ENCODE peak calls at places on chromosome 10, in six cellular contexts. C, U, H, K, G and P are unnamed samples.
A peak's percentile ranks its signal among the peaks of the same experiment; 100 is the strongest.

GRCh38 chr10:58513189-58514101 is 773 bp downstream of the BICC1 start:
- DNase-seq in C (no peak), U (peak; percentile 44), H (no peak), K (peak; percentile 23), G (no peak), P (peak; percentile 75)

GRCh38 chr10:60531006-60531405 is 141.3 kb upstream of the ANK3 start:
- DNase-seq in C (no peak), U (no peak), H (no peak), K (no peak), G (no peak), P (no peak)

GRCh38 chr10:78375854-78376785 is 342.5 kb downstream of the RPS24 start:
- DNase-seq in C (no peak), U (no peak), H (no peak), K (no peak), G (no peak), P (no peak)

GRCh38 chr10:11864727-11865126 is 41.6 kb downstream of the PROSER2 start:
- DNase-seq in C (no peak), U (no peak), H (no peak), K (no peak), G (no peak), P (no peak)

GRCh38 chr10:127426746-127427145 is 122.4 kb upstream of the NPS start:
- DNase-seq in C (no peak), U (no peak), H (no peak), K (no peak), G (no peak), P (no peak)

GRCh38 chr10:3631709-3632330 is 153.2 kb downstream of the KLF6 start:
- DNase-seq in C (no peak), U (no peak), H (no peak), K (no peak), G (no peak), P (no peak)

GRCh38 chr10:72328045-72328828 is 26.5 kb downstream of the DNAJB12 start:
- DNase-seq in C (no peak), U (peak; percentile 87), H (peak; percentile 68), K (peak; percentile 87), G (peak; percentile 42), P (peak; percentile 79)

GRCh38 chr10:31322647-31323046 is 3.6 kb downstream of the ZEB1 start:
- DNase-seq in C (no peak), U (no peak), H (peak; percentile 17), K (no peak), G (no peak), P (no peak)

GRCh38 chr10:129756912-129757861 is 206.9 kb downstream of the EBF3 start:
- DNase-seq in C (no peak), U (no peak), H (no peak), K (peak; percentile 53), G (no peak), P (no peak)

GRCh38 chr10:3735175-3735574 is 49.8 kb downstream of the KLF6 start:
- DNase-seq in C (no peak), U (peak; percentile 37), H (peak; percentile 28), K (no peak), G (no peak), P (no peak)

GRCh38 chr10:121326905-121327304 is 271.3 kb downstream of the FGFR2 start:
- DNase-seq in C (no peak), U (no peak), H (no peak), K (no peak), G (no peak), P (no peak)

GRCh38 chr10:107814865-107815487 is 650.5 kb upstream of the SORCS1 start:
- DNase-seq in C (no peak), U (peak; percentile 72), H (peak; percentile 16), K (peak; percentile 20), G (peak; percentile 1), P (peak; percentile 87)

GRCh38 chr10:34102917-34103506 is 712.1 kb downstream of the PARD3 start:
- DNase-seq in C (no peak), U (no peak), H (no peak), K (no peak), G (no peak), P (no peak)

GRCh38 chr10:132647424-132647823 is 109.8 kb downstream of the INPP5A start:
- DNase-seq in C (no peak), U (no peak), H (no peak), K (no peak), G (no peak), P (no peak)

GRCh38 chr10:51700228-51700835 is 937 bp upstream of the CSTF2T start:
- DNase-seq in C (no peak), U (peak; percentile 36), H (peak; percentile 6), K (no peak), G (no peak), P (peak; percentile 55)

GRCh38 chr10:59872892-59873463 is 33.4 kb downstream of the CCDC6 start:
- DNase-seq in C (no peak), U (no peak), H (no peak), K (no peak), G (no peak), P (no peak)

GRCh38 chr10:60646966-60647796 is 131.1 kb upstream of the CDK1 start:
- DNase-seq in C (peak; percentile 17), U (no peak), H (peak; percentile 63), K (no peak), G (no peak), P (peak; percentile 19)

GRCh38 chr10:79127151-79127961 is 58.6 kb downstream of the ZMIZ1 start:
- DNase-seq in C (no peak), U (peak; percentile 86), H (no peak), K (peak; percentile 95), G (no peak), P (no peak)

GRCh38 chr10:14414901-14415300 is 84.2 kb upstream of the FRMD4A start:
- DNase-seq in C (no peak), U (no peak), H (no peak), K (no peak), G (no peak), P (no peak)

GRCh38 chr10:105679781-105680180 is 1038.7 kb downstream of the SORCS3 start:
- DNase-seq in C (no peak), U (no peak), H (no peak), K (no peak), G (no peak), P (no peak)

GRCh38 chr10:42753126-42753506 is 29.5 kb upstream of the BMS1 start:
- DNase-seq in C (peak; percentile 68), U (peak; percentile 93), H (no peak), K (peak; percentile 60), G (peak; percentile 29), P (peak; percentile 45)

GRCh38 chr10:71661942-71662341 is 57.6 kb downstream of the C10orf105 start:
- DNase-seq in C (no peak), U (no peak), H (no peak), K (no peak), G (no peak), P (no peak)

GRCh38 chr10:30591249-30591670 is 38.3 kb downstream of the LYZL2 start:
- DNase-seq in C (peak; percentile 21), U (peak; percentile 58), H (peak; percentile 64), K (no peak), G (peak; percentile 1), P (no peak)

GRCh38 chr10:52213511-52213831 is 100.6 kb upstream of the DKK1 start:
- DNase-seq in C (no peak), U (peak; percentile 55), H (no peak), K (peak; percentile 19), G (no peak), P (peak; percentile 9)

GRCh38 chr10:77899080-77899477 is 27.5 kb downstream of the DLG5 start:
- DNase-seq in C (no peak), U (no peak), H (no peak), K (no peak), G (no peak), P (peak; percentile 40)

GRCh38 chr10:18594574-18595156 is 56.7 kb downstream of the NSUN6 start:
- DNase-seq in C (no peak), U (peak; percentile 55), H (no peak), K (no peak), G (no peak), P (peak; percentile 16)

GRCh38 chr10:132418520-132419416 is 21.8 kb downstream of the PWWP2B start:
- DNase-seq in C (no peak), U (peak; percentile 93), H (peak; percentile 48), K (no peak), G (no peak), P (no peak)

GRCh38 chr10:75165684-75166622 is 44.6 kb upstream of the VDAC2 start:
- DNase-seq in C (no peak), U (no peak), H (peak; percentile 43), K (no peak), G (no peak), P (no peak)

GRCh38 chr10:109899578-109900355 is 23.5 kb downstream of the XPNPEP1 start:
- DNase-seq in C (no peak), U (no peak), H (no peak), K (no peak), G (no peak), P (no peak)

GRCh38 chr10:70753841-70754621 is 31.1 kb downstream of the TBATA start:
- DNase-seq in C (no peak), U (peak; percentile 70), H (no peak), K (no peak), G (no peak), P (no peak)